ENCODE peak calls at places on chromosomes 6 and 20, in ten cellular contexts. One of them, this sample, is unnamed.

GRCh38 chr6:41546475-41546865 is 289 bp downstream of the FOXP4 start:
- DNase-seq in dorsolateral prefrontal cortex: peak
- DNase-seq in GM23338: peak
- DNase-seq in spleen: no peak
- DNase-seq in BJ: no peak
- DNase-seq in heart left ventricle: no peak
- DNase-seq in HFFc6: no peak
- DNase-seq in endodermal cell: no peak
- DNase-seq in OCI-LY7: peak
- DNase-seq in choroid plexus epithelial cell: no peak
- DNase-seq in this sample: peak

GRCh38 chr20:11902264-11902663 is 15.4 kb upstream of the BTBD3 start:
- DNase-seq in dorsolateral prefrontal cortex: no peak
- DNase-seq in GM23338: no peak
- DNase-seq in spleen: no peak
- DNase-seq in BJ: no peak
- DNase-seq in heart left ventricle: no peak
- DNase-seq in HFFc6: peak
- DNase-seq in endodermal cell: no peak
- DNase-seq in OCI-LY7: no peak
- DNase-seq in choroid plexus epithelial cell: peak
- DNase-seq in this sample: no peak

GRCh38 chr6:38021029-38021428 is 201.5 kb downstream of the ZFAND3 start:
- DNase-seq in dorsolateral prefrontal cortex: no peak
- DNase-seq in GM23338: no peak
- DNase-seq in spleen: no peak
- DNase-seq in BJ: no peak
- DNase-seq in heart left ventricle: no peak
- DNase-seq in HFFc6: no peak
- DNase-seq in endodermal cell: no peak
- DNase-seq in OCI-LY7: no peak
- DNase-seq in choroid plexus epithelial cell: no peak
- DNase-seq in this sample: no peak

GRCh38 chr6:150256618-150257272 is 112.1 kb upstream of the IYD start:
- DNase-seq in dorsolateral prefrontal cortex: no peak
- DNase-seq in GM23338: no peak
- DNase-seq in spleen: no peak
- DNase-seq in BJ: peak
- DNase-seq in heart left ventricle: no peak
- DNase-seq in HFFc6: peak
- DNase-seq in endodermal cell: no peak
- DNase-seq in OCI-LY7: no peak
- DNase-seq in choroid plexus epithelial cell: peak
- DNase-seq in this sample: peak

GRCh38 chr6:151325075-151326050 is 66.0 kb downstream of the ZBTB2 start:
- DNase-seq in dorsolateral prefrontal cortex: peak
- DNase-seq in GM23338: peak
- DNase-seq in spleen: peak
- DNase-seq in BJ: no peak
- DNase-seq in heart left ventricle: peak
- DNase-seq in HFFc6: peak
- DNase-seq in endodermal cell: peak
- DNase-seq in OCI-LY7: no peak
- DNase-seq in choroid plexus epithelial cell: peak
- DNase-seq in this sample: peak

GRCh38 chr6:152587473-152587872 is 49.7 kb downstream of the SYNE1 start:
- DNase-seq in dorsolateral prefrontal cortex: no peak
- DNase-seq in GM23338: no peak
- DNase-seq in spleen: no peak
- DNase-seq in BJ: no peak
- DNase-seq in heart left ventricle: no peak
- DNase-seq in HFFc6: no peak
- DNase-seq in endodermal cell: no peak
- DNase-seq in OCI-LY7: peak
- DNase-seq in choroid plexus epithelial cell: no peak
- DNase-seq in this sample: no peak

GRCh38 chr20:38894091-38894847 is 31.9 kb upstream of the FAM83D start:
- DNase-seq in dorsolateral prefrontal cortex: no peak
- DNase-seq in GM23338: peak
- DNase-seq in spleen: no peak
- DNase-seq in BJ: no peak
- DNase-seq in heart left ventricle: no peak
- DNase-seq in HFFc6: no peak
- DNase-seq in endodermal cell: no peak
- DNase-seq in OCI-LY7: no peak
- DNase-seq in choroid plexus epithelial cell: peak
- DNase-seq in this sample: no peak

GRCh38 chr20:9989066-9989724 is 45.6 kb upstream of the ANKEF1 start:
- DNase-seq in dorsolateral prefrontal cortex: no peak
- DNase-seq in GM23338: no peak
- DNase-seq in spleen: no peak
- DNase-seq in BJ: peak
- DNase-seq in heart left ventricle: no peak
- DNase-seq in HFFc6: no peak
- DNase-seq in endodermal cell: no peak
- DNase-seq in OCI-LY7: no peak
- DNase-seq in choroid plexus epithelial cell: peak
- DNase-seq in this sample: no peak

GRCh38 chr6:111361648-111362047 is 121.4 kb downstream of the REV3L start:
- DNase-seq in dorsolateral prefrontal cortex: peak
- DNase-seq in GM23338: peak
- DNase-seq in spleen: no peak
- DNase-seq in BJ: no peak
- DNase-seq in heart left ventricle: peak
- DNase-seq in HFFc6: peak
- DNase-seq in endodermal cell: peak
- DNase-seq in OCI-LY7: peak
- DNase-seq in choroid plexus epithelial cell: peak
- DNase-seq in this sample: peak

GRCh38 chr6:13990830-13991229 is 66.1 kb downstream of the RNF182 start:
- DNase-seq in dorsolateral prefrontal cortex: no peak
- DNase-seq in GM23338: no peak
- DNase-seq in spleen: no peak
- DNase-seq in BJ: no peak
- DNase-seq in heart left ventricle: no peak
- DNase-seq in HFFc6: no peak
- DNase-seq in endodermal cell: no peak
- DNase-seq in OCI-LY7: no peak
- DNase-seq in choroid plexus epithelial cell: no peak
- DNase-seq in this sample: no peak

GRCh38 chr20:50216543-50217206 is 26.0 kb downstream of the CEBPB start:
- DNase-seq in dorsolateral prefrontal cortex: no peak
- DNase-seq in GM23338: no peak
- DNase-seq in spleen: no peak
- DNase-seq in BJ: no peak
- DNase-seq in heart left ventricle: no peak
- DNase-seq in HFFc6: no peak
- DNase-seq in endodermal cell: peak
- DNase-seq in OCI-LY7: no peak
- DNase-seq in choroid plexus epithelial cell: no peak
- DNase-seq in this sample: no peak

GRCh38 chr6:156809446-156810178 is 32.4 kb downstream of the ARID1B start:
- DNase-seq in dorsolateral prefrontal cortex: no peak
- DNase-seq in GM23338: no peak
- DNase-seq in spleen: no peak
- DNase-seq in BJ: no peak
- DNase-seq in heart left ventricle: no peak
- DNase-seq in HFFc6: no peak
- DNase-seq in endodermal cell: no peak
- DNase-seq in OCI-LY7: no peak
- DNase-seq in choroid plexus epithelial cell: no peak
- DNase-seq in this sample: no peak

GRCh38 chr20:3931664-3932063 is 42.5 kb downstream of the PANK2 start:
- DNase-seq in dorsolateral prefrontal cortex: no peak
- DNase-seq in GM23338: no peak
- DNase-seq in spleen: no peak
- DNase-seq in BJ: no peak
- DNase-seq in heart left ventricle: no peak
- DNase-seq in HFFc6: no peak
- DNase-seq in endodermal cell: no peak
- DNase-seq in OCI-LY7: no peak
- DNase-seq in choroid plexus epithelial cell: no peak
- DNase-seq in this sample: no peak

GRCh38 chr20:61839223-61839911 is 226.3 kb downstream of the TAF4 start:
- DNase-seq in dorsolateral prefrontal cortex: no peak
- DNase-seq in GM23338: no peak
- DNase-seq in spleen: no peak
- DNase-seq in BJ: no peak
- DNase-seq in heart left ventricle: no peak
- DNase-seq in HFFc6: no peak
- DNase-seq in endodermal cell: no peak
- DNase-seq in OCI-LY7: no peak
- DNase-seq in choroid plexus epithelial cell: no peak
- DNase-seq in this sample: no peak

GRCh38 chr6:151317206-151317994 is 74.0 kb downstream of the ZBTB2 start:
- DNase-seq in dorsolateral prefrontal cortex: no peak
- DNase-seq in GM23338: no peak
- DNase-seq in spleen: no peak
- DNase-seq in BJ: no peak
- DNase-seq in heart left ventricle: no peak
- DNase-seq in HFFc6: peak
- DNase-seq in endodermal cell: no peak
- DNase-seq in OCI-LY7: no peak
- DNase-seq in choroid plexus epithelial cell: peak
- DNase-seq in this sample: peak

GRCh38 chr6:15481892-15482291 is 180.9 kb downstream of the DTNBP1 start:
- DNase-seq in dorsolateral prefrontal cortex: no peak
- DNase-seq in GM23338: no peak
- DNase-seq in spleen: no peak
- DNase-seq in BJ: no peak
- DNase-seq in heart left ventricle: no peak
- DNase-seq in HFFc6: no peak
- DNase-seq in endodermal cell: peak
- DNase-seq in OCI-LY7: no peak
- DNase-seq in choroid plexus epithelial cell: no peak
- DNase-seq in this sample: no peak

GRCh38 chr6:137975058-137975940 is 108.2 kb downstream of the TNFAIP3 start:
- DNase-seq in dorsolateral prefrontal cortex: no peak
- DNase-seq in GM23338: peak
- DNase-seq in spleen: no peak
- DNase-seq in BJ: no peak
- DNase-seq in heart left ventricle: no peak
- DNase-seq in HFFc6: no peak
- DNase-seq in endodermal cell: no peak
- DNase-seq in OCI-LY7: peak
- DNase-seq in choroid plexus epithelial cell: peak
- DNase-seq in this sample: peak
- TF ChIP-seq CTCF in dorsolateral prefrontal cortex: peak
- TF ChIP-seq CTCF in GM23338: peak
- TF ChIP-seq CTCF in spleen: peak
- TF ChIP-seq CTCF in BJ: peak
- TF ChIP-seq CTCF in heart left ventricle: no peak
- TF ChIP-seq CTCF in HFFc6: peak
- TF ChIP-seq CTCF in endodermal cell: peak
- TF ChIP-seq CTCF in OCI-LY7: peak
- TF ChIP-seq CTCF in choroid plexus epithelial cell: peak
- TF ChIP-seq CTCF in this sample: peak

GRCh38 chr6:3217286-3217685 is 10.2 kb downstream of the TUBB2B start:
- DNase-seq in dorsolateral prefrontal cortex: no peak
- DNase-seq in GM23338: no peak
- DNase-seq in spleen: no peak
- DNase-seq in BJ: no peak
- DNase-seq in heart left ventricle: no peak
- DNase-seq in HFFc6: no peak
- DNase-seq in endodermal cell: peak
- DNase-seq in OCI-LY7: no peak
- DNase-seq in choroid plexus epithelial cell: no peak
- DNase-seq in this sample: no peak
- TF ChIP-seq CTCF in dorsolateral prefrontal cortex: no peak
- TF ChIP-seq CTCF in GM23338: no peak
- TF ChIP-seq CTCF in spleen: no peak
- TF ChIP-seq CTCF in BJ: no peak
- TF ChIP-seq CTCF in heart left ventricle: no peak
- TF ChIP-seq CTCF in HFFc6: no peak
- TF ChIP-seq CTCF in endodermal cell: no peak
- TF ChIP-seq CTCF in OCI-LY7: no peak
- TF ChIP-seq CTCF in choroid plexus epithelial cell: no peak
- TF ChIP-seq CTCF in this sample: no peak

DNA sequence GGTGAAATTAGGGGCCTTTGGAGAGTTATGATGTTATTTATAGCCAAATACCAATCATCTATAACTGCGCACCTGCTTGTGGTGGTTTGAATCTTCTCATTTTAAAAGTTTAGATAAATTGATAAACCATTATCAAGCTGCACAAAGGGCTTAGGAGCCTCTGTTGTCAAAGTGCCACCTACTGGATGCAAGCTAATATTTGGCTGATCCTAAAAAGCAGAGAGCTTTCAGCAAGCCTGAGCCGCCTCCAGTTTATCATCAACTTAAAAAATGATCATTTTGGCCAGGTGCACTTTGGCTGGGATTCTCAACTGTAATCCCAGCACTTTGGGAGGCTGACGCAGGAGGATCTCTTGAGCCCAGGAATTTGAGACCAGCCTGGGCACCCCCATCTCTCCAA is 58.5 kb upstream of the ATXN1 start:
- DNase-seq in dorsolateral prefrontal cortex: no peak
- DNase-seq in GM23338: peak
- DNase-seq in spleen: no peak
- DNase-seq in BJ: no peak
- DNase-seq in heart left ventricle: no peak
- DNase-seq in HFFc6: no peak
- DNase-seq in endodermal cell: no peak
- DNase-seq in OCI-LY7: no peak
- DNase-seq in choroid plexus epithelial cell: peak
- DNase-seq in this sample: no peak
- TF ChIP-seq CTCF in dorsolateral prefrontal cortex: peak
- TF ChIP-seq CTCF in GM23338: peak
- TF ChIP-seq CTCF in spleen: no peak
- TF ChIP-seq CTCF in BJ: peak
- TF ChIP-seq CTCF in heart left ventricle: no peak
- TF ChIP-seq CTCF in HFFc6: peak
- TF ChIP-seq CTCF in endodermal cell: peak
- TF ChIP-seq CTCF in OCI-LY7: peak
- TF ChIP-seq CTCF in choroid plexus epithelial cell: peak
- TF ChIP-seq CTCF in this sample: peak

DNA sequence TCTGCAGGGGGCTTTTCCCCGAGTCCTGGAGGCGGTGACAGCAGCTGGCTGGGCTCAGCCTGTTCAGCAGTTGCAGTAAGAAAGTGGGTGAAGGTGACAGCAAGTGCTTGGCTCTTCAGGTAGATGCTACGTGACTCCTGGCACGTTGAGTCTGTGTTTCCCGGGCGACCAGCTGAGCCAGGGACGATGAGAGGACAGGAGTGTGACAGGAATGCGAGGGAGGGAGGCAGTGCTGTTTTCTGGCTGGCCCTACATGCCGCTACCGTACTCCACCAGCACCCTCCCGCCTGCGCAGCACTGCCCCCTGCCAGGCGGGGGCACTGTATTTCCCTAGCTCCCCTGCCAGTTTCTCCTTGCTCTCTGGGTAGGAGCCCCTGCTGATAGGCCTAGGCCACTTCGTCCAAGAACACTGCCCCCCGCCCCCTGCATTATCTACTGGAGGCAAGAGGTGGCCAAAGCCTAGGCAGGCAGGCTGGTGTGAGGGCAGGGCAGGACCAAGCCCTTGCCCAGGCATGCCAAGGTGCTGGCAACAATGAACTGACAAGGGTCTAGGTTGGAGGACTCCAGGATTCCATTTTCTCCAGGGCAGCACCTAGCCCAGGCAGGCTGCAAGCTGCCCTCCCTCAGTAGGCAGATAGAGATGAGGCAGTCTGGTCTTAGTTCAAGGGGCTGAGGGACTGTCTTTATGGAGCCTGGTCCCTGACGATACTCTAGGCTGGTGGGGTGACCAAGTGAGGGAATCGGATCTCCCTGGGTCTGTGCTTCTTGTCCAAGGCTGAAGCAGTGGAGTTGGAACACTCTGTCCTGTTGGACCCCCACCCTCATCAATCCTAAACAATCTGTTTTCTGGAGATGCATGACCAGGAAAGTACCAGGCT is 19.2 kb downstream of the MRPS18A start:
- DNase-seq in dorsolateral prefrontal cortex: peak
- DNase-seq in GM23338: peak
- DNase-seq in spleen: peak
- DNase-seq in BJ: no peak
- DNase-seq in heart left ventricle: peak
- DNase-seq in HFFc6: peak
- DNase-seq in endodermal cell: peak
- DNase-seq in OCI-LY7: peak
- DNase-seq in choroid plexus epithelial cell: peak
- DNase-seq in this sample: no peak
- TF ChIP-seq CTCF in dorsolateral prefrontal cortex: no peak
- TF ChIP-seq CTCF in GM23338: peak
- TF ChIP-seq CTCF in spleen: peak
- TF ChIP-seq CTCF in BJ: peak
- TF ChIP-seq CTCF in heart left ventricle: peak
- TF ChIP-seq CTCF in HFFc6: peak
- TF ChIP-seq CTCF in endodermal cell: peak
- TF ChIP-seq CTCF in OCI-LY7: peak
- TF ChIP-seq CTCF in choroid plexus epithelial cell: peak
- TF ChIP-seq CTCF in this sample: no peak